ENCODE peak calls at places on chromosomes 5 and 9, in six cellular contexts. V, K, T, G, X and N are unnamed samples.

GRCh38 chr5:145829708-145830361 is 5.3 kb downstream of the PRELID2 start:
- DNase-seq in K (no peak), G (no peak), T (no peak), X (no peak), V (no peak), N (no peak)

GRCh38 chr5:158492850-158493249 is 606.9 kb downstream of the EBF1 start:
- DNase-seq in K (no peak), X (no peak), G (no peak), T (no peak), V (no peak), N (no peak)

GRCh38 chr5:125058185-125058826 is 311.9 kb upstream of the ZNF608 start:
- DNase-seq in X (no peak), K (no peak), T (no peak), V (no peak), G (no peak), N (no peak)

GRCh38 chr9:84397822-84398221 is 57.3 kb upstream of the SLC28A3 start:
- DNase-seq in X (no peak), K (no peak), V (no peak), G (peak), T (no peak), N (no peak)

GRCh38 chr9:90458485-90458884 is 184.1 kb downstream of the DIRAS2 start:
- DNase-seq in K (peak), V (no peak), X (peak), G (peak), T (no peak), N (no peak)

GRCh38 chr9:135066291-135066690 is 21.2 kb upstream of the OLFM1 start:
- DNase-seq in G (no peak), K (no peak), V (peak), X (no peak), T (no peak), N (no peak)

GRCh38 chr5:135040331-135041144 is 6.5 kb upstream of the PITX1 start:
- DNase-seq in K (no peak), V (no peak), T (no peak), G (peak), X (no peak), N (no peak)

GRCh38 chr9:35811364-35812024 is 568 bp downstream of the SPAG8 start:
- DNase-seq in G (no peak), K (no peak), T (peak), V (no peak), X (no peak), N (no peak)

GRCh38 chr9:130225586-130225985 is 40.0 kb upstream of the HMCN2 start:
- DNase-seq in G (no peak), V (no peak), K (no peak), T (no peak), X (no peak), N (no peak)

GRCh38 chr5:77425998-77426659 is 66.0 kb downstream of the WDR41 start:
- DNase-seq in X (no peak), T (no peak), V (no peak), G (no peak), K (no peak), N (no peak)

GRCh38 chr5:157559301-157559700 is 16.3 kb downstream of the ADAM19 start:
- DNase-seq in K (no peak), G (no peak), X (no peak), V (no peak), T (no peak), N (no peak)

GRCh38 chr9:136685792-136686533 is 1.3 kb downstream of the AGPAT2 start:
- DNase-seq in K (no peak), V (no peak), T (peak), G (no peak), X (no peak), N (no peak)

GRCh38 chr5:134462761-134463160 is 51.1 kb upstream of the CDKN2AIPNL start:
- DNase-seq in X (no peak), G (peak), T (no peak), K (no peak), V (peak), N (no peak)

GRCh38 chr5:53892236-53892635 is 331.8 kb downstream of the NDUFS4 start:
- DNase-seq in X (no peak), G (no peak), T (no peak), V (no peak), K (no peak), N (no peak)

GRCh38 chr9:93119953-93120845 is 13.9 kb downstream of the NINJ1 start:
- DNase-seq in T (peak), X (peak), G (peak), K (no peak), V (peak), N (no peak)

GRCh38 chr9:79489241-79490000 is 82.3 kb upstream of the TLE4 start:
- DNase-seq in K (no peak), T (no peak), V (no peak), X (peak), G (peak), N (no peak)

GRCh38 chr5:181241393-181241975 is 2.2 kb downstream of the RACK1 start:
- DNase-seq in T (no peak), G (no peak), K (no peak), X (no peak), V (no peak), N (no peak)

GRCh38 chr5:81768960-81769452 is 18.1 kb upstream of the SSBP2 start:
- DNase-seq in G (no peak), V (no peak), K (no peak), T (no peak), X (no peak), N (no peak)

GRCh38 chr5:119269061-119269579 is 86.7 kb upstream of the TNFAIP8 start:
- DNase-seq in K (no peak), T (peak), X (peak), V (no peak), G (peak), N (no peak)

GRCh38 chr5:107322936-107323335 is 347.8 kb downstream of the EFNA5 start:
- DNase-seq in X (no peak), K (no peak), V (no peak), T (no peak), G (no peak), N (no peak)

GRCh38 chr5:151168602-151169344 is 11.2 kb upstream of the ANXA6 start:
- DNase-seq in K (no peak), V (peak), T (no peak), G (no peak), X (no peak), N (no peak)

GRCh38 chr9:37197158-37198033 is 77.0 kb downstream of the ZCCHC7 start:
- DNase-seq in V (no peak), G (peak), T (no peak), K (no peak), X (no peak), N (no peak)

DNA sequence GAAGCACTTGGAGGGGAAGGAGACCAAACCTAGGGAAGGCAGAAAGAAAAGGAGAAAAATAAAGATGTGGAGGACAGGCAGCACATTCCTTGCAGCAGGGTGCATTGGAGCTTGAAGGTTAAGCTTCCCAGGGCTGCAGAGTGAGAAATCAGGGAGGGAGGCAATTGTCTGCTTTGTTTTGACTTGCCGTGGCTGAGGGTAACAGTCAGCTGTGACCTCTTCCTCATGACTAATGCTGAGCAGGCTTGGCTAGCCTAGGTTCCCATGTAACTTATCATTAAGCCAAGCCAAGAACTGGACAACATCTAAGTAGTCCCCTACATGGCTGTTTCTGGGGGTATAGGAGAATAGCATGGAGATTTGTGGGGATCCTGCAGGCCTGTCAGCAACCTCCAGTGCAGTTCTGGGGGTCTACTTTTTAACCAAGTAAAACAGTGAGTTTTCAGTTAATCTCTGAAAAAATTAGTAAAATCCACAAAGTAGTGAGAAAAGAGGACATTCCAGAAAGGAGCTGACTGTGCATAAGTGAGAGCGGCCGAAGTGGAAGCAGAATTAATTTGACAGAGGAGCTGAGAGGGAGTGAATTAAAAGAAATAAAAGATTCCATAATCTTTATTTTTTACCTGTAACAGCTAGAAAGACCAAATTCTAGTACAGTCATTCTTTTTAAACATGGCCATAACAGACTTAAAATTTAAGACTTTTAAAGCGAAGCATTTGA is 149.0 kb downstream of the SGCD start:
- DNase-seq in G (peak), K (no peak), V (no peak), X (peak), T (peak), N (no peak)
- TF ChIP-seq CTCF in G (peak), K (no peak), V (no peak), X (no peak), T (no peak), N (no peak)

DNA sequence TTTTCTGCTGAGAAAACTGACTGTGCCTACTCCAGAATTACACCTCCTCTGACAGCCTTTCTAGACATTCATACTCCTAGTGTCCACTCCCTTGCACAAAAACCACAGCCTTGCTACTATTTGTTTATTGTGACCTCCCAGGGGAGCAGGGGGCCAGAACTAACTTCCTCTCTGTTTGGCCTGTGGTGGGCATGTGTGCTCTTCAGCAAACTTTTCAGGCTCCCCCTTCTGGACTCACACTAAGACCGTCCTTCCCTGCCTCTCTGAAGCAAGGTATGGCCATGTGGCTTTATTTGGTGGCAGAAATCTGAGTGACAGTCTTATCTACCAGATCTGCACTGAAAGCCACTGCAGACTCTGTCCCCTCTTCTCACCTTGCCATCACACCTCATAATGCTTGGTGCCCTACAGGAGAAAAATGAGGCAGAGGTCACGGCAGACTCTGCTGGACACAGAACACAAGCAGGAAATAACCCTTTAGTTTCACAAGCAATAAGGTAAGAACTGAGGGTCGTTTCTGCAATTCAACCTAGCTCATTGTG is 28.2 kb downstream of the LIFR start:
- DNase-seq in G (no peak), T (no peak), V (no peak), X (no peak), K (no peak), N (no peak)
- TF ChIP-seq CTCF in G (peak), T (peak), V (no peak), X (no peak), K (no peak), N (no peak)

DNA sequence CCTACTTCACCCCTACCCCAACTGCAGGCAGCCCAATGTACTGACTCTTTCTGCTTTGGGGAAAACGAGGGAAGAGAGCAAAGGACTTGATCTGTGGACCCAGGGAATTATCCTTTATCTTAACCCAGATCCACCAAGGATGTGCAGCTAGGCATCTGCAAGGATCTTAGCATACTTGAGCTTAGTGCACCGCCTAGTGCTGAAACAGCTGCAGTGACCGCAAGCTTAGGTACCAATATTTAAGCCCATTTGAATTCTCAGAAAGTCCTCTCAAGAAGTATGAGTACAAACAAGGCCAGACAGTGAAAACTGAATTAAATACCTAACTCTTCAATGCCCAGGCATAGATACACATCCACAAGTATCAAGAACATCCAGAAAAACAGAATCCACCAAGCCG is 576.7 kb upstream of the ADAMTS16 start:
- DNase-seq in V (no peak), T (no peak), X (no peak), G (peak), K (no peak), N (no peak)
- TF ChIP-seq CTCF in V (no peak), T (no peak), X (no peak), G (peak), K (peak), N (peak)

DNA sequence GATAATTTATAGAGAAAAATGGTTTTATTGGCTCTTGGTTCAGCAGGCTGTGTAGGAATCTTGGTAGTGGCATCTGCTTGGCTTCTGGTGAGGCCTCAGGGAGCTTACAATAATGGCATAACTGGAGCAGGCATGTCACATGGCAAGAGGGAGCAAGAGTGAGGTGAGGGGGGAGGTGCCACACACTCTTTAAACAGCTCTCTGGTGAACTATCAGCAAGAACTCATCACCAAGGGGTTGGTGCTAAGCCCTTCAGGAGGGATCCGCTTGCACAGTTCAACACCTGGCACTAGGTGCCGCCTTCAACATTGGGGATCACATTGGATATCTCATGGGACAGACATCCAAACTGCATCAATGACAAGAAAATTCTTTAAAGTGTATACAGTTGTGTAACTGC is 10.5 kb downstream of the GPBP1 start:
- DNase-seq in T (no peak), K (no peak), X (no peak), V (no peak), G (peak), N (no peak)
- TF ChIP-seq CTCF in T (no peak), K (no peak), X (no peak), V (no peak), G (peak), N (no peak)

DNA sequence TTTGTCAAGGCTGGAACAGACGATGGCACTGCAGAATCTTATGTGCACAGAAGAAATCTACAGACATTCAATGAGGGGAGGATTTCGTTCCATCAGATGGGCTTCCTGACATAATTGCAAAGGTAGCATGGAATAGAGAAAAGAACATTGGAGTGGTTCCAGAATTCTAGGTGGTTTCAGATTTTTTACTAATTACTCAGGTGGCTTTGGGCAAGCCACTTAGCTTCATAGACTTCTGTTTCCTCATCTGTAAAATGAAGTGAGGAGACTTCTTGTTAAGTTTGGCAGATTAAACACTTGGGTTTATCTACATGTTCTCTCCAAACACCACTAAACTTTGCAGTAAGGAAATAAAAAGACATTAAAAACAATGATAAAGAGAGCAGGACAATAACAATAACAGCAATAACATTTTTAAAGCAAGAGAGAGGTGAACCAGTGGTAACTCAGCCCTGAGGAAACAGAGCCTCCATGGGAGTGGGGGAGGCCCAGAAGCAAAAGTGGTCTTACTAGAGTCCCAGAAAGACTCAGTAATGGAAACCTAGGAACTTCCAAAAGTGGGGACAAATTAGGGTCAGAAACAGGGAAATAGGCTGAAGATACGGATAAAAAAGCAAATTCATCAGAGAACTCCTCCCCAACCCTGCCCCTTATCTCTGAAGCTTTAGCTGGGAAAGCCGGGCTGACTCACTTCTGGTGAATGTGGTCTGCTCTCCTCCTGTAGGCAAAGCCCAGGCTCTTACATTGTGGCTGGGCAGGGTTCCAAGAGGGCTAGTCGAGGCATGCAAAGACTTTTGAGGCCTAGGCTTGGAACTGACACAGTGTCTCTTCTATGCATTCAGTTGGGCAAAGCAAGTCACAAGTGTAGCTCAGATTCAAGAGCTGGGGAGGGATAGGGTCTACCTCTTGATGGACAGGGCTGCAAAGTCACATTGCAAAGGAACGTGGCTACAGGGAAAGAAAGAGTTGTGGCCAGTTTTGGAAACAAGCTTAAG is 11.8 kb upstream of the ACTBL2 start:
- DNase-seq in G (no peak), V (peak), T (peak), X (peak), K (no peak), N (no peak)
- TF ChIP-seq CTCF in G (no peak), V (no peak), T (no peak), X (no peak), K (no peak), N (no peak)

DNA sequence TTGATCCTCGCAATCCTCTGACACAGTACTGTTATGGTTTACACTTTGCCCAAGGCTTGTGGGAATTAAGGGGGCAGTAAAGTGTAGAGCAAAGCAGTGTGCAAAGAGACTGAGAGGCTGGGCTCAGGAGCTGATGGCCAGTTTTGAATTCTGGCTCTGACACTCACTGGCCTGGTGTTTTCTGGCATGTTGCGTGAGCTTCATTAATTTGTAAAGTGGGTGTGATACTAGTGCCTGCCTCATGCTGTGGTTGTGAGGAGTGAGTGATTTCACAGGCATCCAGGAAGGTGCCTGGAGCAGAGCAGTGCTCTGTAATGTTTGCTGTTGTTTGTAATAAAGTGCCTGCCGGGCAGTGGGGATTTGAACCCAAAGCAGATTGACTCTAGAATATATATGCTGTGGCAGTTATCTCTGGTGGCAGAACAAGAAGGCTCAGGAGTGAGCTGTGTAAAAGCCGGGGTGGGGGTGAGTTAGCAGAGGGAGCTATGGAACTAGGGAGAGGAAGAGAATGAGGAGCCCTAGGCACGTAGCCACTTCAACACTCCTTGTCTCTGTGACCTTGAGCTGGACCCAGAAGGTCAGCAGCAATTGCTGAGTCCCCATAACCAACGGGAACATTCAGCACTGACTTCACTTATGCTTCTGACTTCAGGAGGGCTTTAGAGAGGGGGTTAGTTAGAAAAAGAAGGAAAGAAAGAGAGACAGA is 108.5 kb downstream of the DOCK2 start:
- DNase-seq in X (no peak), T (no peak), K (no peak), V (no peak), G (no peak), N (no peak)
- TF ChIP-seq CTCF in X (no peak), T (no peak), K (no peak), V (no peak), G (no peak), N (no peak)

GRCh38 chr5:54895816-54896341 is 89.5 kb downstream of the ESM1 start:
- DNase-seq in T (peak), K (no peak), X (no peak), V (no peak), G (peak), N (no peak)
- TF ChIP-seq CTCF in T (peak), K (peak), X (peak), V (no peak), G (peak), N (peak)

GRCh38 chr5:322281-322941 is 897 bp downstream of the AHRR start:
- DNase-seq in X (no peak), G (peak), K (no peak), V (peak), T (no peak), N (no peak)

GRCh38 chr5:320524-321232 is 836 bp upstream of the AHRR start:
- DNase-seq in G (peak), K (no peak), V (peak), X (no peak), T (no peak), N (no peak)

GRCh38 chr5:322942-323879 is 1.7 kb downstream of the AHRR start:
- DNase-seq in K (no peak), T (no peak), X (no peak), V (peak), G (peak), N (no peak)

GRCh38 chr5:321726-322251 is 275 bp downstream of the AHRR start:
- DNase-seq in V (peak), K (no peak), T (no peak), X (no peak), G (peak), N (no peak)

DNA sequence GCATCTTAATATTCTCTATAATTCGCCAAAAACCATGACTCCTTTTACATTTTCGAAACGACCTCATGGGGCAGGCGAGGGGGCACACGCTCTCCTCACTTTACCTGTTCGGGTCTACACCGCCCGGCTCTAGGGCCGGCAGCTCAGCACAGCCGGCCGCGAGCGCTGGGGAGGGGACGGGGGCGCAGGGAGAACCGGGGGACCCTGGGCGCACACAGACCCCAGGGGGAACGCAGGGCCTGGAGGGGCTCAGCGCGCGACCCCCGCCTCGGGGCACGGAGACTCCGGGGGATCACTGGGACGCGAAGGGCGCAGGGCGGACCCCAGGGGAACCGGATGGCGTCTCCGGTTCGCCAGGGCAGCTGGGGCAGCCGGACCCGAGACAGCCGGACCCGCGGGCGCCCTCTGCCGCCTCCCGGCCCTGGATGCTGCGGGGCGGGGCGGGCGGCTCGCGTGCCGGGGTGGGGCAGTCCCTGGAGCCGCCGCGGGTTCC is at the start of gene AHRR:
- DNase-seq in T (no peak), K (peak), V (peak), X (peak), G (peak), N (no peak)
- TF ChIP-seq CTCF in T (peak), K (peak), V (no peak), X (peak), G (peak), N (peak)